ENCODE peak calls at places on chromosomes 3 and 15, in five cellular contexts. U, B, Z, Y and M are unnamed samples.

GRCh38 chr15:40489274-40490175 is 18.7 kb downstream of the CHST14 start:
- DNase-seq in Y (no peak), U (no peak), Z (no peak), B (no peak), M (peak)

GRCh38 chr15:29132110-29132420 is 137.6 kb downstream of the NSMCE3 start:
- DNase-seq in Z (no peak), Y (no peak), U (peak), B (no peak), M (no peak)

GRCh38 chr3:195365371-195365770 is 77.4 kb downstream of the ACAP2 start:
- DNase-seq in B (no peak), Z (no peak), Y (no peak), U (no peak), M (no peak)

GRCh38 chr3:86969500-86970189 is 21.3 kb downstream of the VGLL3 start:
- DNase-seq in Y (no peak), Z (peak), B (no peak), U (no peak), M (peak)

GRCh38 chr3:111130827-111131226 is 59.2 kb downstream of the NECTIN3 start:
- DNase-seq in Y (no peak), U (no peak), B (no peak), Z (no peak), M (no peak)

GRCh38 chr15:76625267-76625666 is 279.9 kb downstream of the SCAPER start:
- DNase-seq in B (no peak), Z (no peak), Y (no peak), U (no peak), M (peak)

GRCh38 chr15:99134317-99134821 is 29.5 kb downstream of the SYNM start:
- DNase-seq in Z (no peak), U (no peak), Y (no peak), B (no peak), M (no peak)

GRCh38 chr3:126554560-126555525 is 3.9 kb downstream of the C3orf22 start:
- DNase-seq in B (peak), Z (no peak), Y (no peak), U (peak), M (no peak)

GRCh38 chr3:158106773-158107461 is 697 bp upstream of the SHOX2 start:
- DNase-seq in Z (no peak), B (no peak), U (no peak), Y (no peak), M (peak)

GRCh38 chr3:188006726-188007393 is 147.1 kb upstream of the LPP start:
- DNase-seq in Y (no peak), Z (no peak), U (no peak), B (no peak), M (no peak)

GRCh38 chr15:40338921-40339620 is 1.7 kb downstream of the CCDC9B start:
- DNase-seq in Y (no peak), U (peak), B (peak), Z (no peak), M (no peak)

GRCh38 chr3:187975571-187976360 is 178.2 kb upstream of the LPP start:
- DNase-seq in U (no peak), Z (no peak), B (no peak), Y (no peak), M (no peak)

GRCh38 chr15:77824361-77824985 is 191.8 kb upstream of the LINGO1 start:
- DNase-seq in B (no peak), Y (no peak), Z (no peak), U (no peak), M (no peak)

GRCh38 chr15:67969892-67970291 is 84.2 kb upstream of the PIAS1 start:
- DNase-seq in Z (no peak), B (no peak), Y (no peak), U (no peak), M (no peak)

GRCh38 chr15:67967871-67968423 is 86.2 kb upstream of the PIAS1 start:
- DNase-seq in Y (no peak), U (peak), B (peak), Z (no peak), M (peak)

GRCh38 chr15:67973846-67974245 is 80.3 kb upstream of the PIAS1 start:
- DNase-seq in Y (no peak), U (no peak), B (no peak), Z (no peak), M (no peak)

GRCh38 chr15:67972377-67972776 is 81.7 kb upstream of the PIAS1 start:
- DNase-seq in U (no peak), Y (no peak), Z (no peak), B (no peak), M (no peak)

DNA sequence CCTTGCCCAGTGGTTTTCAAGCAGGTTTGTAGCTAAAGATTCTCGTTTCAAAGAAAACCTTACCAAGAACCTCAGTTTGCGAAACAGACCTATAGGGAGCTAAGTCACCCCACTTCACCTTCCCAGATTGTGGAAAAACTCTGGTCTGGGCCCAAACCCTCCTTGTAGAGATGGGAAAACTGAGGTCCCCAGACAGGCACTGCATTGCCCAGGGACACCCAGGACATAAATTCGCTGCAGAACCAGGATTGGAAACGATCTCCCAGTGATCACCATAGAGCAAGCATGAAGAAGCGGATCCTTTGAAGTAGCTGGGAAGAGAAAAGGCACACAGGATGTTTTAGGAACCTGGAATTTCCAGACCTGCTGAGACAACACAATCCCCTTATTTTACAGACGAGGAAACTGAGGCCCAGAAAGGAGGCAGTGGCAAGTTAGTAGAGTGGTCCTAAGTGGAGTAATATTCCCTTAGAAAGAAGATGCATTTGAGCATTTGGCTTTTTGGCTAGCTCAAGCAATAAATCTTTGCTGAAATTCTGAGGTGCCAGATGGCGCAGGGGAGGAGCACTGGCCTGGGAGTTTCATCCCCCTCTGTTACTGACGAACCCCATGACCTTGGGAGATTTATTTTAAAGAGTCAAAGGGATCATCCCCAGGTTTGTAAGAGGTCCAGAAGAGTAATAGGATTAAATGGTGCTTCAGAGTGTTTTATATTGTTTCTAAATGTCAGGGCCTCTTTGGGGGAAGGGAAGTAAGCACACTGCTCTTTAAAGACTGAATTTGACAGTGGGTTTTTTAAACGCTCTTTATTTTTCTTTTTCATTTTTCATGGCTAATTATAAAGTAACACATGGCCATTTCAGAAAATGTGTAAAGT is 85.3 kb upstream of the PIAS1 start:
- DNase-seq in Z (no peak), B (no peak), Y (no peak), U (no peak), M (peak)
- H3K4me3 ChIP-seq in Z (no peak), B (no peak), Y (peak), U (no peak), M (peak)

GRCh38 chr3:9698293-9698692 is 5.3 kb upstream of the CPNE9 start:
- DNase-seq in U (no peak), Z (no peak), B (no peak), Y (no peak), M (no peak)
- TF ChIP-seq POLR2AphosphoS5 in U (no peak), Z (no peak), B (no peak), Y (no peak), M (no peak)

GRCh38 chr3:178714971-178715832 is 179.0 kb downstream of the KCNMB2 start:
- DNase-seq in B (no peak), Z (no peak), U (no peak), Y (no peak), M (no peak)
- H3K4me3 ChIP-seq in B (no peak), Z (no peak), U (no peak), Y (no peak), M (no peak)

GRCh38 chr3:45670995-45671394 is 18.2 kb upstream of the SACM1L start:
- DNase-seq in U (no peak), B (no peak), Y (no peak), Z (no peak), M (no peak)
- TF ChIP-seq POLR2AphosphoS5 in U (no peak), B (no peak), Y (no peak), Z (no peak), M (no peak)

GRCh38 chr3:107239703-107240102 is 137.5 kb upstream of the CCDC54 start:
- DNase-seq in Y (no peak), B (no peak), U (no peak), Z (no peak), M (no peak)

GRCh38 chr3:107235923-107236315 is 141.3 kb upstream of the CCDC54 start:
- DNase-seq in Z (peak), Y (peak), U (peak), B (peak), M (peak)

GRCh38 chr3:107236661-107237375 is 140.4 kb upstream of the CCDC54 start:
- DNase-seq in Z (no peak), B (no peak), Y (no peak), U (no peak), M (no peak)

GRCh38 chr3:107238787-107239186 is 138.5 kb upstream of the CCDC54 start:
- DNase-seq in Z (no peak), B (no peak), U (no peak), Y (no peak), M (no peak)

GRCh38 chr3:107235193-107235922 is 141.9 kb upstream of the CCDC54 start:
- DNase-seq in Y (no peak), U (no peak), B (no peak), Z (no peak), M (peak)
- H3K4me3 ChIP-seq in Y (no peak), U (peak), B (peak), Z (peak), M (no peak)

GRCh38 chr3:5213574-5213966 is 26.1 kb downstream of the EDEM1 start:
- DNase-seq in U (no peak), Z (no peak), B (no peak), Y (no peak), M (peak)
- TF ChIP-seq POLR2AphosphoS5 in U (no peak), Z (no peak), B (no peak), Y (no peak), M (no peak)